ENCODE peak calls at places on chromosomes 7 and 10, in nine cellular contexts. A is T-helper 9 cell; U is NCI-H748 treated with DMSO at 0.1 percent for 48 hours; Y is progenitor cell of endocrine pancreas; J is EH; K is endothelial cell; Z is fibroblast of lung; H is adrenal gland; N is activated gamma-delta T cell treated with anti-CD3 and anti-CD28 coated beads, Interleukin-2, amount 50 U/mL, for 16 hours. O is an unnamed sample.
A peak's percentile ranks its signal among the peaks of the same experiment; 100 is the strongest.

GRCh38 chr7:155404976-155405375 is 53.0 kb upstream of the EN2 start:
- DNase-seq in A (no peak), U (no peak), Y (no peak), J (no peak), K (no peak), Z (no peak), H (no peak), N (no peak), O (no peak)

GRCh38 chr10:62491597-62491996 is 117.4 kb downstream of the ZNF365 start:
- DNase-seq in A (no peak), U (no peak), Y (no peak), J (no peak), K (no peak), Z (no peak), H (no peak), N (no peak), O (no peak)

GRCh38 chr10:3330687-3331086 is 158.1 kb upstream of the PITRM1 start:
- DNase-seq in A (no peak), U (no peak), Y (no peak), J (peak; percentile 66), K (no peak), Z (peak; percentile 79), H (no peak), N (no peak), O (no peak)

GRCh38 chr7:151119902-151120301 is 33.6 kb downstream of the AGAP3 start:
- DNase-seq in A (no peak), U (no peak), Y (no peak), J (no peak), K (no peak), Z (no peak), H (no peak), N (no peak), O (no peak)

GRCh38 chr10:102770792-102771191 is 27.0 kb downstream of the WBP1L start:
- DNase-seq in A (no peak), U (no peak), Y (no peak), J (no peak), K (no peak), Z (no peak), H (peak; percentile 78), N (no peak), O (no peak)

GRCh38 chr10:71878327-71879034 is 27.4 kb upstream of the PSAP start:
- DNase-seq in A (no peak), U (no peak), Y (no peak), J (no peak), K (no peak), Z (no peak), H (peak; percentile 11), N (no peak), O (no peak)

GRCh38 chr7:25216837-25217236 is 11.4 kb downstream of the NPVF start:
- DNase-seq in A (no peak), U (peak; percentile 33), Y (no peak), J (peak; percentile 41), K (no peak), Z (peak; percentile 57), H (no peak), N (no peak), O (peak; percentile 84)

GRCh38 chr7:29565186-29565540 is 1.5 kb downstream of the PRR15 start:
- DNase-seq in A (no peak), U (no peak), Y (no peak), J (peak; percentile 22), K (no peak), Z (peak; percentile 27), H (no peak), N (no peak), O (no peak)

GRCh38 chr10:51879238-51879637 is 179.8 kb upstream of the CSTF2T start:
- DNase-seq in A (no peak), U (no peak), Y (no peak), J (peak; percentile 95), K (no peak), Z (peak; percentile 99), H (peak; percentile 18), N (no peak), O (no peak)

GRCh38 chr10:10985361-10985760 is 32.3 kb upstream of the CELF2 start:
- DNase-seq in A (no peak), U (no peak), Y (no peak), J (no peak), K (no peak), Z (no peak), H (no peak), N (no peak), O (no peak)

GRCh38 chr10:18279202-18279601 is 139.0 kb downstream of the CACNB2 start:
- DNase-seq in A (no peak), U (no peak), Y (no peak), J (peak; percentile 2), K (no peak), Z (peak; percentile 17), H (no peak), N (no peak), O (no peak)

GRCh38 chr7:103063895-103064294 is 10.7 kb downstream of the FBXL13 start:
- DNase-seq in A (no peak), U (no peak), Y (no peak), J (no peak), K (no peak), Z (no peak), H (no peak), N (no peak), O (no peak)

GRCh38 chr10:3222068-3222467 is 49.5 kb upstream of the PITRM1 start:
- DNase-seq in A (no peak), U (no peak), Y (no peak), J (peak; percentile 35), K (peak; percentile 28), Z (peak; percentile 28), H (no peak), N (no peak), O (no peak)

GRCh38 chr10:62248465-62248864 is 20.2 kb downstream of the RTKN2 start:
- DNase-seq in A (no peak), U (no peak), Y (no peak), J (peak; percentile 33), K (no peak), Z (peak; percentile 56), H (no peak), N (no peak), O (no peak)

GRCh38 chr7:95609277-95609971 is 13.1 kb upstream of the PDK4 start:
- DNase-seq in A (no peak), U (peak; percentile 71), Y (no peak), J (peak; percentile 62), K (no peak), Z (peak; percentile 88), H (peak; percentile 61), N (no peak), O (no peak)

GRCh38 chr10:88800152-88801125 is 2.1 kb upstream of the LIPM start:
- DNase-seq in A (no peak), U (no peak), Y (no peak), J (peak; percentile 70), K (no peak), Z (peak; percentile 21), H (no peak), N (no peak), O (peak; percentile 84)

GRCh38 chr7:88661921-88662320 is 97.6 kb upstream of the ZNF804B start:
- DNase-seq in A (no peak), U (no peak), Y (no peak), J (no peak), K (no peak), Z (no peak), H (no peak), N (no peak), O (no peak)

GRCh38 chr10:72889391-72889831 is 4.1 kb upstream of the OIT3 start:
- DNase-seq in A (no peak), U (peak; percentile 43), Y (no peak), J (peak; percentile 11), K (no peak), Z (peak; percentile 28), H (no peak), N (no peak), O (peak; percentile 39)

GRCh38 chr10:110618206-110618605 is 25.9 kb upstream of the RBM20 start:
- DNase-seq in A (no peak), U (no peak), Y (no peak), J (no peak), K (no peak), Z (no peak), H (no peak), N (no peak), O (no peak)